ENCODE peak calls at places on chromosomes 11 and 22, in six cellular contexts. S, K, L, Q, I and R are unnamed samples.

GRCh38 chr11:64406221-64406946 is 47.4 kb downstream of the RPS6KA4 start:
- DNase-seq in S (peak; percentile 68), K (peak; percentile 57), I (no peak), Q (peak; percentile 69), L (no peak), R (no peak)

GRCh38 chr11:34234086-34234740 is 123.6 kb downstream of the ABTB2 start:
- DNase-seq in K (peak; percentile 39), Q (no peak), I (peak; percentile 78), L (peak; percentile 79), S (no peak), R (peak; percentile 91)

GRCh38 chr11:69178819-69179482 is 23.2 kb downstream of the SMIM38 start:
- DNase-seq in S (no peak), I (no peak), K (no peak), Q (no peak), L (no peak), R (no peak)

GRCh38 chr22:36183446-36183845 is 18.2 kb downstream of the APOL4 start:
- DNase-seq in Q (no peak), L (no peak), I (no peak), S (no peak), K (no peak), R (no peak)

GRCh38 chr11:122268601-122269130 is 152.7 kb upstream of the BLID start:
- DNase-seq in I (peak; percentile 52), Q (no peak), S (no peak), K (no peak), L (no peak), R (no peak)

GRCh38 chr11:133618500-133618899 is 86.2 kb upstream of the OPCML start:
- DNase-seq in L (no peak), K (no peak), S (no peak), Q (no peak), I (no peak), R (no peak)

GRCh38 chr11:64643258-64643881 is 52.4 kb downstream of the SLC22A12 start:
- DNase-seq in K (peak; percentile 86), L (no peak), S (no peak), Q (no peak), I (no peak), R (no peak)

GRCh38 chr11:95910638-95911368 is 13.1 kb downstream of the MTMR2 start:
- DNase-seq in L (no peak), K (no peak), I (no peak), Q (no peak), S (no peak), R (no peak)

GRCh38 chr11:61626580-61627380 is 45.9 kb upstream of the SYT7 start:
- DNase-seq in K (no peak), L (peak; percentile 83), I (peak; percentile 98), Q (peak; percentile 40), S (peak; percentile 73), R (peak; percentile 96)

GRCh38 chr22:32708835-32709234 is 92.7 kb upstream of the TIMP3 start:
- DNase-seq in S (no peak), L (no peak), K (no peak), I (no peak), Q (peak; percentile 64), R (no peak)

GRCh38 chr11:58905141-58905715 is 34.1 kb upstream of the GLYATL1 start:
- DNase-seq in K (peak; percentile 81), Q (peak; percentile 31), S (peak; percentile 20), I (peak; percentile 48), L (peak; percentile 46), R (peak; percentile 57)

GRCh38 chr22:47209077-47209514 is 446.6 kb downstream of the TBC1D22A start:
- DNase-seq in Q (no peak), L (peak; percentile 25), I (no peak), K (no peak), S (no peak), R (no peak)

GRCh38 chr11:72227316-72228228 is 3.0 kb downstream of the INPPL1 start:
- DNase-seq in L (no peak), Q (no peak), S (no peak), K (no peak), I (peak; percentile 17), R (peak; percentile 50)

GRCh38 chr11:44716256-44716655 is 10.5 kb upstream of the TSPAN18 start:
- DNase-seq in Q (no peak), S (no peak), I (no peak), K (no peak), L (no peak), R (no peak)

GRCh38 chr11:17575431-17576425 is 28.7 kb downstream of the OTOG start:
- DNase-seq in S (no peak), Q (no peak), K (no peak), I (no peak), L (no peak), R (no peak)

GRCh38 chr22:41028841-41029240 is 63.6 kb upstream of the EP300 start:
- DNase-seq in I (peak; percentile 77), S (no peak), L (no peak), K (no peak), Q (no peak), R (peak; percentile 87)

GRCh38 chr22:30866811-30867271 is 101.7 kb downstream of the MORC2 start:
- DNase-seq in S (no peak), Q (no peak), L (peak; percentile 11), I (peak; percentile 14), K (peak; percentile 31), R (no peak)
- TF ChIP-seq CTCF in S (no peak), Q (no peak), L (no peak), I (peak; percentile 35), K (peak; percentile 21), R (no peak)

DNA sequence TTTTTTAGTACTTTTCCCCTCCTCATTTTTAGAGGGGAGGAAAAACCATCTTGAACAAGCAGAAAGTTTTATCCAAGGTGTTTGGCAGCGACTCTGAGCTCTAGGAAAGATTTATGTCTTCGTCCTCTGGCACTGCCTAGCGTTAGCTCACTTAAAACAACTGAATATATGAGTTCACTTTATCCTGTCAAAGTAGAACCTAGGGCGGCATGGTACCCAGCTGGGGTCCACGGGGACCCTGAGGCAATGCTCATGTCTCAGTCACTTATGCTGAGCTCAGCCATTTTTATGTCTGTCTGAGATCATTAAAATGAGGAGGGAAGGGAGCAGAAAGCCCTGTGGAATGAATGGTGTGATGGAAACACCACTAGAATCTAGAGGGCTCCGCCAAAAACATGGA is 14.2 kb upstream of the VSIG10L2 start:
- DNase-seq in I (no peak), K (no peak), L (no peak), Q (no peak), S (no peak), R (no peak)
- TF ChIP-seq CTCF in I (no peak), K (no peak), L (no peak), Q (no peak), S (no peak), R (no peak)

GRCh38 chr11:67452141-67452952 is at the start of gene GPR152:
- DNase-seq in S (no peak), L (peak; percentile 63), I (no peak), Q (no peak), K (no peak), R (no peak)
- TF ChIP-seq CTCF in S (no peak), L (no peak), I (no peak), Q (peak; percentile 39), K (no peak), R (no peak)

GRCh38 chr11:15159085-15159484 is 44.4 kb downstream of the INSC start:
- DNase-seq in L (no peak), K (peak; percentile 38), Q (no peak), I (peak; percentile 17), S (no peak), R (peak; percentile 77)
- TF ChIP-seq CTCF in L (no peak), K (peak; percentile 68), Q (peak; percentile 25), I (peak; percentile 49), S (no peak), R (peak; percentile 77)

DNA sequence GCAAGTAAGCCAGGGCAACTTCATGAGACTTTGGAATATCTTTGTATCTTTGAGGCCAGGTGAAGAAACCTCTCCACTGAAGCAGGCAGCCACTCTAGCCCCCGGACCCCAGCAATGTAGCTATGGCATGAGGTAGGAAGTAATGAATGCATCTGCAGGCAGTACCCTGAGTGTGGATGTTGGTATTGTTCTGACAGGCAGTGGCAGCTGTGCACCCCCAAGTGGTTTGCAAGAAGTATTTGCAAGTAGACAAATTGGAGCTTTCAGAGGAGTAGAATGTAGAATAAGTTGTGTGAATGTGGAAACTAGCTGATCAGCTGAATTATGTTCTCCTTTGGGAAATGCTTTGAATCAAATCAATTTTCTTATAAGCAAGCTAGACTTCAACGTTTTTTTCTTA is 194.4 kb upstream of the PGR start:
- DNase-seq in K (peak; percentile 34), I (no peak), L (no peak), S (no peak), Q (no peak), R (no peak)
- TF ChIP-seq CTCF in K (peak; percentile 43), I (peak; percentile 53), L (no peak), S (no peak), Q (peak; percentile 55), R (no peak)

DNA sequence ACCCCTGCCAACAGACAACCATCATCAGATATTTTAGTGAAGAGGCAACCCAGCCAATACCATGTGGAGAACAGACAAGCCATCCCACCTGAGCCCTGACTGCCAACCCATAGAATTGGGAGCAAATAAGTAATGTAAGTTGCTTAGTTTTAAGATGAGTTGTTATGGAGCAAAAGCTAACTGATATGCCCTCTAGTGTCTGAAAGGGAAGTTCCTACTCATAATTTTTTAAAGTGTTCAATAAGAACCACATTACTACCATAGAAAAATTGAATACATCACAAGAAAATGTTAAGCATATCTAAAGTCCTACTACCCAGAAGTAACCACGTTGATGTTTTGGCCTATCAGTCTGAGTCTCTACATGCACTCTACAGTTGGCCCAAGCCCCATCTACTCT is 50.8 kb upstream of the SLC36A4 start:
- DNase-seq in I (peak; percentile 39), S (no peak), L (no peak), K (no peak), Q (no peak), R (peak; percentile 10)
- TF ChIP-seq CTCF in I (peak; percentile 67), S (no peak), L (no peak), K (peak; percentile 23), Q (no peak), R (peak; percentile 34)

DNA sequence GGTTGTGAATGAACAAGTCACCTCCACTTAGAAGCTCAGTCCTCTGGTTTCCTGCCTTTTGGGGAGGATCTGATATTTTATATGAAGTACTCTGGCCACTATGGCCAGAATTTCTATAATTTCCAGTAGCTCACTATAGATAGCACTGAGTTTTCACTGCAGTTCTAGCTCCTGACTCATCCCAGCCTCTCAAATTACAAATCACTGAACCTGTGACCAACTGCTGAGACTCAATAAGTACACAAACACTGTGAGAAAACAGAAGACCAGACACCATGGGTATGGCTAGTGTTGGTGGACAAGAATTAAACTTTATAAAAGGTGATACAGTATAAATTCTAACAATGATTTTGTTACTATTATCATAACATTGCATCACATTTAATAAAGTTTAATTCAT is 47.1 kb upstream of the UCP3 start:
- DNase-seq in L (no peak), Q (no peak), I (peak; percentile 91), K (no peak), S (no peak), R (peak; percentile 72)
- TF ChIP-seq CTCF in L (no peak), Q (no peak), I (no peak), K (no peak), S (no peak), R (no peak)